ENCODE peak calls at places on chromosomes 12 and 14, in ten cellular contexts. I is HL-60; F is Ammon's horn; G is ureter; V is foreskin fibroblast; P is B cell; Z is keratinocyte; U is dermis blood vessel endothelial cell; R is activated CD4-positive, alpha-beta T cell treated with anti-CD3 and anti-CD28 coated beads, Interleukin-2, amount 50 U/mL, for 48 hours; A is T-helper 9 cell. D is an unnamed sample.

GRCh38 chr14:85342858-85343607 is 186.9 kb upstream of the FLRT2 start:
- DNase-seq in I (no peak), F (no peak), G (no peak), V (peak; percentile 21), P (no peak), Z (no peak), U (peak; percentile 61), R (no peak), A (no peak), D (no peak)

GRCh38 chr14:58772814-58773620 is 135.3 kb downstream of the DACT1 start:
- DNase-seq in I (no peak), F (no peak), G (no peak), V (no peak), P (no peak), Z (no peak), U (no peak), R (no peak), A (no peak), D (no peak)

GRCh38 chr14:61695695-61696527 is 598 bp downstream of the HIF1A start:
- DNase-seq in I (no peak), F (peak; percentile 60), G (peak; percentile 70), V (peak; percentile 58), P (peak; percentile 42), Z (no peak), U (peak; percentile 66), R (peak; percentile 69), A (peak; percentile 36), D (peak; percentile 35)

GRCh38 chr12:31813305-31813704 is 84.5 kb upstream of the AMN1 start:
- DNase-seq in I (no peak), F (no peak), G (no peak), V (no peak), P (no peak), Z (no peak), U (peak; percentile 47), R (no peak), A (no peak), D (no peak)

GRCh38 chr12:1314523-1314922 is 279.9 kb downstream of the FBXL14 start:
- DNase-seq in I (no peak), F (no peak), G (no peak), V (no peak), P (no peak), Z (no peak), U (no peak), R (no peak), A (no peak), D (no peak)

GRCh38 chr14:58151701-58152568 is at the start of gene ARMH4:
- DNase-seq in I (peak; percentile 37), F (peak; percentile 93), G (peak; percentile 77), V (peak; percentile 89), P (peak; percentile 77), Z (peak; percentile 11), U (peak; percentile 79), R (peak; percentile 70), A (peak; percentile 24), D (peak; percentile 35)

GRCh38 chr14:83994020-83994419 is 1535.9 kb upstream of the FLRT2 start:
- DNase-seq in I (no peak), F (no peak), G (no peak), V (peak; percentile 85), P (no peak), Z (no peak), U (no peak), R (no peak), A (no peak), D (no peak)

GRCh38 chr12:78407722-78408121 is 456.9 kb upstream of the SYT1 start:
- DNase-seq in I (no peak), F (no peak), G (no peak), V (peak; percentile 12), P (no peak), Z (no peak), U (no peak), R (no peak), A (no peak), D (no peak)

GRCh38 chr14:25349269-25349668 is 299.3 kb upstream of the STXBP6 start:
- DNase-seq in I (no peak), F (peak; percentile 17), G (no peak), V (no peak), P (no peak), Z (no peak), U (no peak), R (no peak), A (no peak), D (no peak)

GRCh38 chr12:114895822-114896221 is 211.8 kb upstream of the TBX3 start:
- DNase-seq in I (no peak), F (no peak), G (no peak), V (peak; percentile 46), P (no peak), Z (no peak), U (no peak), R (no peak), A (no peak), D (no peak)

GRCh38 chr14:69356903-69357543 is 41.1 kb downstream of the ERH start:
- DNase-seq in I (no peak), F (no peak), G (no peak), V (no peak), P (no peak), Z (no peak), U (no peak), R (no peak), A (no peak), D (no peak)

GRCh38 chr14:97058071-97058470 is 260.9 kb downstream of the VRK1 start:
- DNase-seq in I (no peak), F (no peak), G (no peak), V (no peak), P (no peak), Z (no peak), U (no peak), R (no peak), A (no peak), D (no peak)

GRCh38 chr12:40820794-40821484 is 128.7 kb downstream of the CNTN1 start:
- DNase-seq in I (no peak), F (no peak), G (no peak), V (no peak), P (no peak), Z (no peak), U (no peak), R (no peak), A (no peak), D (no peak)

GRCh38 chr12:85065816-85066482 is 29.8 kb downstream of the LRRIQ1 start:
- DNase-seq in I (no peak), F (no peak), G (no peak), V (peak; percentile 78), P (no peak), Z (no peak), U (no peak), R (no peak), A (no peak), D (no peak)

GRCh38 chr12:69102856-69103255 is 136.5 kb upstream of the CPSF6 start:
- DNase-seq in I (peak; percentile 85), F (peak; percentile 37), G (no peak), V (no peak), P (peak; percentile 20), Z (no peak), U (no peak), R (no peak), A (no peak), D (no peak)

GRCh38 chr14:105281354-105282097 is 19.3 kb downstream of the BRF1 start:
- DNase-seq in I (no peak), F (peak; percentile 77), G (no peak), V (peak; percentile 85), P (no peak), Z (no peak), U (peak; percentile 84), R (no peak), A (no peak), D (no peak)

GRCh38 chr14:67166450-67166853 is 22.8 kb upstream of the GARIN2 start:
- DNase-seq in I (no peak), F (peak; percentile 67), G (no peak), V (peak; percentile 74), P (no peak), Z (no peak), U (peak; percentile 73), R (peak; percentile 42), A (peak; percentile 8), D (no peak)

GRCh38 chr14:82533351-82533750 is 999.7 kb upstream of the SEL1L start:
- DNase-seq in I (no peak), F (no peak), G (no peak), V (no peak), P (no peak), Z (no peak), U (no peak), R (no peak), A (no peak), D (no peak)

GRCh38 chr12:6425588-6426531 is 18.9 kb upstream of the CD27 start:
- DNase-seq in I (no peak), F (peak; percentile 49), G (no peak), V (no peak), P (peak; percentile 56), Z (no peak), U (peak; percentile 12), R (peak; percentile 57), A (no peak), D (no peak)

GRCh38 chr14:33081259-33081658 is 142.6 kb downstream of the NPAS3 start:
- DNase-seq in I (no peak), F (peak; percentile 6), G (no peak), V (no peak), P (no peak), Z (no peak), U (no peak), R (no peak), A (no peak), D (no peak)

GRCh38 chr12:98422809-98423208 is 92.6 kb upstream of the TMPO start:
- DNase-seq in I (no peak), F (no peak), G (no peak), V (no peak), P (no peak), Z (no peak), U (peak; percentile 65), R (no peak), A (no peak), D (no peak)

GRCh38 chr12:26055087-26055486 is 69.8 kb downstream of the BHLHE41 start:
- DNase-seq in I (no peak), F (no peak), G (no peak), V (no peak), P (no peak), Z (no peak), U (no peak), R (no peak), A (no peak), D (no peak)

GRCh38 chr12:69240625-69240984 is 1.2 kb downstream of the CPSF6 start:
- DNase-seq in I (no peak), F (peak; percentile 27), G (no peak), V (peak; percentile 17), P (no peak), Z (no peak), U (peak; percentile 34), R (peak; percentile 42), A (peak; percentile 10), D (no peak)

GRCh38 chr12:89355243-89356068 is 3.2 kb upstream of the DUSP6 start:
- DNase-seq in I (no peak), F (no peak), G (no peak), V (no peak), P (no peak), Z (no peak), U (peak; percentile 14), R (no peak), A (no peak), D (no peak)

GRCh38 chr12:100868487-100868886 is 73.9 kb downstream of the ANO4 start:
- DNase-seq in I (no peak), F (no peak), G (no peak), V (peak; percentile 27), P (no peak), Z (no peak), U (no peak), R (no peak), A (no peak), D (no peak)